ENCODE peak calls at places on chromosomes 11 and 22, in nine cellular contexts. U is hypothalamus; V is HT1080; H is stomach; Q is GM04504; E is mesendoderm; W is GM12892; O is activated naive CD8-positive, alpha-beta T cell treated with anti-CD3 and anti-CD28 coated beads, Interleukin-2, amount 10 ng/mL, durations not matched to agents 7 days and 5 days; R is HTR-8/SVneo. Y is an unnamed sample.

GRCh38 chr22:41523464-41524221 is 20.6 kb downstream of the POLR3H start:
- DNase-seq in W (no peak), V (no peak), U (no peak), R (no peak), H (peak; percentile 36), Q (no peak), E (peak; percentile 36), O (no peak), Y (no peak)

GRCh38 chr11:106733518-106734162 is 284.6 kb downstream of the GUCY1A2 start:
- DNase-seq in O (no peak), R (no peak), Q (no peak), U (no peak), H (no peak), E (peak; percentile 3), W (no peak), V (no peak), Y (no peak)

GRCh38 chr11:13897606-13898276 is 64.8 kb upstream of the SPON1 start:
- DNase-seq in O (no peak), U (no peak), Q (no peak), H (no peak), W (no peak), E (no peak), V (no peak), R (no peak), Y (no peak)

GRCh38 chr11:1772270-1773130 is 8.8 kb upstream of the CTSD start:
- DNase-seq in V (peak; percentile 96), U (no peak), O (peak; percentile 50), E (peak; percentile 90), W (peak; percentile 42), Q (peak; percentile 80), H (peak; percentile 68), R (peak; percentile 92), Y (peak; percentile 79)

GRCh38 chr22:50191041-50191740 is 5.5 kb downstream of the TRABD start:
- DNase-seq in R (no peak), U (no peak), V (no peak), E (no peak), Q (no peak), W (peak; percentile 64), O (peak; percentile 69), H (peak; percentile 61), Y (no peak)

GRCh38 chr22:41521166-41521565 is 23.1 kb downstream of the POLR3H start:
- DNase-seq in H (no peak), W (no peak), O (no peak), R (no peak), Q (no peak), E (no peak), V (no peak), U (no peak), Y (no peak)

GRCh38 chr11:70586261-70587094 is 188.1 kb downstream of the CTTN start:
- DNase-seq in U (no peak), W (no peak), H (no peak), V (no peak), E (no peak), R (no peak), O (no peak), Q (no peak), Y (no peak)

GRCh38 chr11:17766590-17766989 is 32.0 kb downstream of the KCNC1 start:
- DNase-seq in U (no peak), H (no peak), E (no peak), Q (no peak), W (no peak), O (no peak), R (no peak), V (no peak), Y (peak; percentile 47)

GRCh38 chr11:46755962-46756361 is 36.9 kb downstream of the F2 start:
- DNase-seq in E (no peak), O (no peak), U (no peak), W (no peak), R (no peak), H (no peak), V (no peak), Q (no peak), Y (no peak)

GRCh38 chr11:16923987-16924386 is 90.2 kb downstream of the PLEKHA7 start:
- DNase-seq in W (no peak), O (no peak), H (peak; percentile 42), V (no peak), R (no peak), Q (no peak), E (peak; percentile 27), U (no peak), Y (no peak)

GRCh38 chr11:76151561-76152085 is 54.7 kb downstream of the WNT11 start:
- DNase-seq in H (no peak), E (no peak), Q (no peak), U (no peak), O (peak; percentile 38), V (no peak), R (no peak), W (no peak), Y (no peak)

GRCh38 chr11:126718319-126718718 is 282.3 kb downstream of the KIRREL3 start:
- DNase-seq in H (no peak), E (peak; percentile 19), R (no peak), O (no peak), Q (no peak), U (no peak), W (no peak), V (peak; percentile 53), Y (no peak)

GRCh38 chr11:61042961-61043540 is 59.2 kb upstream of the CD5 start:
- DNase-seq in R (no peak), W (no peak), U (no peak), Q (no peak), O (no peak), E (no peak), H (no peak), V (no peak), Y (no peak)

GRCh38 chr22:27866136-27867091 is 52.6 kb downstream of the PITPNB start:
- DNase-seq in Q (no peak), V (peak; percentile 79), R (peak; percentile 33), H (peak; percentile 33), W (no peak), E (no peak), O (no peak), U (no peak), Y (no peak)

GRCh38 chr11:65868076-65868667 is 4.4 kb downstream of the EFEMP2 start:
- DNase-seq in O (no peak), E (peak; percentile 84), Q (no peak), W (no peak), R (no peak), V (no peak), H (no peak), U (no peak), Y (peak; percentile 80)

GRCh38 chr11:93198221-93198650 is 445 bp upstream of the SLC36A4 start:
- DNase-seq in O (no peak), W (no peak), U (no peak), H (no peak), Q (peak; percentile 3), V (no peak), R (no peak), E (no peak), Y (no peak)

GRCh38 chr11:31340903-31341572 is 28.5 kb downstream of the DCDC1 start:
- DNase-seq in H (no peak), Q (no peak), V (peak; percentile 31), U (no peak), E (peak; percentile 71), R (no peak), W (no peak), O (no peak), Y (peak; percentile 49)

Y was measured in neural progenitor cell.